ENCODE peak calls at places on chromosome 21, in nine cellular contexts. G, M, E, O, A, Z, Q, W and D are unnamed samples.

GRCh38 chr21:45293214-45293725 is 5.6 kb upstream of the POFUT2 start:
- DNase-seq in G (no peak), M (no peak), E (no peak), O (peak), A (peak), Z (peak), Q (no peak), W (no peak), D (peak)

GRCh38 chr21:43343095-43343991 is 83.6 kb downstream of the SIK1 start:
- DNase-seq in G (no peak), M (no peak), E (no peak), O (no peak), A (no peak), Z (peak), Q (no peak), W (no peak), D (no peak)

GRCh38 chr21:31110430-31110829 is 72.2 kb upstream of the KRTAP19-8 start:
- DNase-seq in G (no peak), M (no peak), E (no peak), O (no peak), A (peak), Z (no peak), Q (no peak), W (no peak), D (no peak)

GRCh38 chr21:29299906-29300546 is 1.3 kb downstream of the BACH1 start:
- DNase-seq in G (peak), M (peak), E (peak), O (peak), A (peak), Z (peak), Q (peak), W (peak), D (peak)

GRCh38 chr21:23607782-23608181 is 1999.5 kb downstream of the MRPL39 start:
- DNase-seq in G (no peak), M (no peak), E (no peak), O (no peak), A (no peak), Z (no peak), Q (no peak), W (no peak), D (no peak)

GRCh38 chr21:45029298-45029967 is 44.9 kb upstream of the ADARB1 start:
- DNase-seq in G (no peak), M (no peak), E (peak), O (peak), A (peak), Z (no peak), Q (no peak), W (peak), D (peak)

GRCh38 chr21:17250651-17251294 is 262.1 kb upstream of the CXADR start:
- DNase-seq in G (no peak), M (no peak), E (no peak), O (no peak), A (peak), Z (no peak), Q (no peak), W (no peak), D (no peak)

GRCh38 chr21:38824124-38824822 is 18.5 kb downstream of the ETS2 start:
- DNase-seq in G (peak), M (no peak), E (no peak), O (no peak), A (peak), Z (peak), Q (no peak), W (no peak), D (peak)

GRCh38 chr21:17537299-17537698 is 24.5 kb downstream of the CXADR start:
- DNase-seq in G (no peak), M (no peak), E (no peak), O (no peak), A (peak), Z (no peak), Q (peak), W (no peak), D (peak)

GRCh38 chr21:43811262-43812105 is 22.1 kb downstream of the RRP1 start:
- DNase-seq in G (no peak), M (no peak), E (no peak), O (peak), A (no peak), Z (no peak), Q (no peak), W (no peak), D (no peak)

GRCh38 chr21:38660333-38661295 is 145.1 kb upstream of the ETS2 start:
- DNase-seq in G (no peak), M (no peak), E (peak), O (peak), A (no peak), Z (peak), Q (peak), W (peak), D (no peak)

GRCh38 chr21:27787046-27787445 is 820.2 kb upstream of the ADAMTS5 start:
- DNase-seq in G (no peak), M (no peak), E (no peak), O (no peak), A (peak), Z (no peak), Q (no peak), W (no peak), D (peak)

GRCh38 chr21:46081022-46081861 is 16.7 kb upstream of the COL6A2 start:
- DNase-seq in G (no peak), M (no peak), E (no peak), O (peak), A (no peak), Z (no peak), Q (no peak), W (no peak), D (no peak)

GRCh38 chr21:28959367-28960099 is 33.1 kb downstream of the LTN1 start:
- DNase-seq in G (peak), M (no peak), E (no peak), O (no peak), A (peak), Z (no peak), Q (peak), W (no peak), D (peak)

GRCh38 chr21:44304846-44305245 is 5.0 kb downstream of the PFKL start:
- DNase-seq in G (no peak), M (peak), E (no peak), O (peak), A (peak), Z (peak), Q (peak), W (no peak), D (peak)

GRCh38 chr21:20701235-20701634 is 297.0 kb upstream of the NCAM2 start:
- DNase-seq in G (no peak), M (peak), E (no peak), O (no peak), A (no peak), Z (no peak), Q (no peak), W (no peak), D (no peak)

GRCh38 chr21:31397939-31398338 is 53.9 kb upstream of the TIAM1 start:
- DNase-seq in G (no peak), M (peak), E (no peak), O (peak), A (no peak), Z (no peak), Q (no peak), W (no peak), D (no peak)

GRCh38 chr21:44700101-44701022 is 3.4 kb downstream of the KRTAP10-12 start:
- DNase-seq in G (no peak), M (no peak), E (no peak), O (peak), A (no peak), Z (no peak), Q (no peak), W (no peak), D (no peak)

GRCh38 chr21:16821588-16821987 is 691.3 kb upstream of the CXADR start:
- DNase-seq in G (no peak), M (no peak), E (no peak), O (no peak), A (peak), Z (no peak), Q (no peak), W (no peak), D (no peak)

GRCh38 chr21:46118305-46118870 is 20.5 kb downstream of the COL6A2 start:
- DNase-seq in G (no peak), M (no peak), E (no peak), O (no peak), A (no peak), Z (no peak), Q (no peak), W (peak), D (no peak)

GRCh38 chr21:16071082-16071481 is 341.3 kb downstream of the USP25 start:
- DNase-seq in G (no peak), M (no peak), E (no peak), O (no peak), A (peak), Z (no peak), Q (peak), W (no peak), D (no peak)

GRCh38 chr21:44461438-44462089 is 6.3 kb downstream of the LRRC3 start:
- DNase-seq in G (no peak), M (no peak), E (no peak), O (no peak), A (no peak), Z (no peak), Q (no peak), W (no peak), D (no peak)

GRCh38 chr21:38175321-38175720 is 81.5 kb upstream of the KCNJ15 start:
- DNase-seq in G (no peak), M (no peak), E (no peak), O (no peak), A (no peak), Z (no peak), Q (no peak), W (no peak), D (peak)

GRCh38 chr21:44300262-44300959 is 558 bp downstream of the PFKL start:
- DNase-seq in G (no peak), M (peak), E (peak), O (peak), A (peak), Z (peak), Q (peak), W (peak), D (peak)

GRCh38 chr21:44423312-44423821 is 31.9 kb upstream of the LRRC3 start:
- DNase-seq in G (no peak), M (no peak), E (peak), O (peak), A (no peak), Z (no peak), Q (no peak), W (peak), D (no peak)

GRCh38 chr21:44710756-44711326 is 531 bp downstream of the TSPEAR start:
- DNase-seq in G (no peak), M (no peak), E (no peak), O (peak), A (no peak), Z (no peak), Q (no peak), W (no peak), D (no peak)

GRCh38 chr21:20591294-20591693 is 406.9 kb upstream of the NCAM2 start:
- DNase-seq in G (no peak), M (no peak), E (no peak), O (no peak), A (peak), Z (no peak), Q (no peak), W (no peak), D (no peak)

GRCh38 chr21:44628707-44629391 is 2.0 kb downstream of the KRTAP10-9 start:
- DNase-seq in G (no peak), M (no peak), E (no peak), O (peak), A (no peak), Z (no peak), Q (no peak), W (no peak), D (no peak)

GRCh38 chr21:31908106-31909031 is 35.5 kb downstream of the HUNK start:
- DNase-seq in G (no peak), M (no peak), E (no peak), O (peak), A (no peak), Z (peak), Q (no peak), W (no peak), D (no peak)

GRCh38 chr21:45016031-45016430 is 58.3 kb upstream of the ADARB1 start:
- DNase-seq in G (no peak), M (no peak), E (no peak), O (no peak), A (no peak), Z (no peak), Q (no peak), W (peak), D (no peak)

GRCh38 chr21:31580866-31581276 is 78.6 kb upstream of the SOD1 start:
- DNase-seq in G (peak), M (peak), E (peak), O (peak), A (peak), Z (peak), Q (peak), W (peak), D (peak)

GRCh38 chr21:31732891-31733520 is 1.1 kb upstream of the SCAF4 start:
- DNase-seq in G (no peak), M (no peak), E (no peak), O (peak), A (peak), Z (peak), Q (no peak), W (no peak), D (no peak)

GRCh38 chr21:38474124-38474523 is 24.2 kb downstream of the ERG start:
- DNase-seq in G (no peak), M (no peak), E (no peak), O (peak), A (no peak), Z (no peak), Q (no peak), W (no peak), D (no peak)

GRCh38 chr21:29235714-29236197 is 63.0 kb upstream of the BACH1 start:
- DNase-seq in G (no peak), M (peak), E (no peak), O (no peak), A (no peak), Z (no peak), Q (no peak), W (no peak), D (no peak)

GRCh38 chr21:44947111-44947929 is 7.5 kb downstream of the SLX9 start:
- DNase-seq in G (no peak), M (no peak), E (peak), O (peak), A (no peak), Z (no peak), Q (no peak), W (peak), D (no peak)

GRCh38 chr21:26966360-26966977 is 419 bp downstream of the ADAMTS5 start:
- DNase-seq in G (no peak), M (no peak), E (no peak), O (no peak), A (peak), Z (no peak), Q (no peak), W (no peak), D (peak)

GRCh38 chr21:30415993-30416392 is 9.7 kb downstream of the KRTAP13-3 start:
- DNase-seq in G (no peak), M (no peak), E (no peak), O (no peak), A (no peak), Z (no peak), Q (no peak), W (no peak), D (no peak)

GRCh38 chr21:39866093-39866492 is 1.1 kb upstream of the PCP4 start:
- DNase-seq in G (no peak), M (no peak), E (no peak), O (no peak), A (no peak), Z (no peak), Q (no peak), W (no peak), D (no peak)

GRCh38 chr21:39869141-39869818 is 2.0 kb downstream of the PCP4 start:
- DNase-seq in G (no peak), M (peak), E (no peak), O (no peak), A (no peak), Z (no peak), Q (no peak), W (no peak), D (no peak)

GRCh38 chr21:39863111-39863510 is 4.1 kb upstream of the PCP4 start:
- DNase-seq in G (no peak), M (peak), E (no peak), O (no peak), A (no peak), Z (peak), Q (no peak), W (no peak), D (no peak)

DNA sequence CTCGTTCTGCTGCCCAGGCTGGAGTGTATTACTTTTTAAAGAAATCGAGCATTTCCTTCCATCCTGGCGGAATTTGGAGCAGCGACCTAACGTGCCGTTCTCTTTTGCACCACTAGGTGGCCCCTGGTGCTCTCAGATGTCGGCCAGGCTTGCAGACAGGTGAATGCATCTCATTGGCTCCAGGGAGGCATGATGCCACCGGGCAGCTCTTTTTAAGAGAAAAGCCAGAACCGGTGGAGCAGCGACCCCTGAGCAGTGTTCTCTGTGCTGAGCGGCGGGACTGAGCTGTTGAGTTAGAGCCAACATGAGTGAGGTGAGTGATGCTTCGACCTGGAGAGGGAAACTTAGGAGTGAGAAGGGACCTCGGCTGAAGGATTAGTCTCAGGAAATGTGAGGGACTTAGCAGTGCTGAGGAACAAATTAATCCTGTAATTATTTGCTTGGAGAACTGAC is at the start of gene PCP4:
- DNase-seq in G (no peak), M (peak), E (peak), O (peak), A (peak), Z (peak), Q (peak), W (no peak), D (peak)
- H3K4me3 ChIP-seq in G (no peak), M (peak), E (no peak), O (no peak), A (no peak), Z (no peak), Q (no peak), W (no peak), D (no peak)

GRCh38 chr21:41832230-41833137 is 46.7 kb downstream of the PRDM15 start:
- DNase-seq in G (no peak), M (peak), E (no peak), O (no peak), A (no peak), Z (no peak), Q (no peak), W (no peak), D (no peak)
- TF ChIP-seq CTCF in G (no peak), M (peak), E (no peak), O (peak), A (no peak), Z (no peak), Q (no peak), W (no peak), D (no peak)

DNA sequence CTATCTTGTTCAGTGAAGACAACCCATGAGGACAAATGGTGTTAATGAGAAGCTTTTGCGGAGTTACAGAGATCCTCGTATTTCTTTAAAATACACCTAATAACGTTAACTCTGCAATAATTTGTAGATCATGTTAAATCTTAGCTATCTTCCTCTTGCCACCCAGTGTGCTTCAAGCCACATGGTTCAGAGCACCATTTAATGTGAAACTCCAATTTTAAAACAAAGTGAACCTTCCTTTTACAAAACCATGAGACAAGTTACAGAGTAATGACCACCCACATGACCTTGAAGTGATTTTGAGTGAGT is 1.7 kb upstream of the KCNE2 start:
- DNase-seq in G (no peak), M (no peak), E (no peak), O (no peak), A (no peak), Z (no peak), Q (no peak), W (no peak), D (no peak)
- H3K4me3 ChIP-seq in G (no peak), M (peak), E (no peak), O (no peak), A (no peak), Z (no peak), Q (no peak), W (no peak), D (no peak)

GRCh38 chr21:33443174-33443573 is 36.6 kb downstream of the TMEM50B start:
- DNase-seq in G (no peak), M (no peak), E (no peak), O (peak), A (no peak), Z (no peak), Q (no peak), W (no peak), D (no peak)
- TF ChIP-seq CTCF in G (no peak), M (no peak), E (no peak), O (no peak), A (no peak), Z (no peak), Q (no peak), W (no peak), D (no peak)

GRCh38 chr21:42315296-42315891 is at the start of gene TFF3:
- DNase-seq in G (no peak), M (no peak), E (no peak), O (no peak), A (peak), Z (peak), Q (no peak), W (no peak), D (no peak)
- H3K4me3 ChIP-seq in G (no peak), M (no peak), E (no peak), O (no peak), A (no peak), Z (peak), Q (no peak), W (no peak), D (no peak)

DNA sequence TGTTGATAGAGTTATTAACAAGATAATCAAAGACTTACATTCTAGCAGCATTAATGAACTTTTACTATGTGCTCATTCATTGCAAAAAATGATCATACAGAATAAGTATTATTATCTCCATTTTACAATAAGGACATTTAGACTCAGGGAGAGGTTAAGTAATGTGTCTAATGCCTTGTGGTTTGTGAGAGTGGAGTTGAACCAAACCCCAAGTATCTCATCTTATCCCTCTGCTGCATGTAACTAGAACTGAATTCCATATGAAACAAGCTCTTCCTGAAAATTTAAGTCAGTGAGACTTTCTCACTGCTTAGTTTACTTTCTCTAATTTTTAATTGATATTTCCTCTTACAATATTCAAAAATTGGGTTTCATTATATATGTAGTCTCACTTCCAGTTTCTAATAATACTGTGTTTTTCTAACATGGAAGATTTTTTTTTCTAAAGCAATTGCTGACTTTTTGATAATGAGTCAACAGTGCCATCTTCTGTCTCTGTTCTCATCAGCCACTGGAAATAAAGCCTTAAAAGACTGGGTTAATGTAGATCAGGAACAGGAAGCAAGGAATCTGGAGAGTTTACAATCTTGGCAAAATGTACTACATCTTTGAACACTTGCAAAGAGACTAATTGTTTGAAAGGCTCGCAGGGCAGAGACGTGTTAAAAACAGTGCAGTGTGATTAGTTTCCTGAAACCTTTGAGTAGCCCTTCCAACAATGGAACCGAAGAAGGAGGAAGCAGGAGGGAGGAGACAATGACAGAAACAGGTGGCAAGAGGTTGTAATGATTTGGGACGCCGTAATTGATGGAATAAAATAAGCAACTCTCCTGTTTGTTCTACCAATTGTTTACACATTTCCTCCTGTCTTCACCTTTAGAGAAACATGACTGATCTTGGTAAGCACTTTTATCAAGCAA is 567.6 kb downstream of the MRPL39 start:
- DNase-seq in G (no peak), M (peak), E (no peak), O (no peak), A (peak), Z (no peak), Q (peak), W (no peak), D (peak)
- TF ChIP-seq CTCF in G (no peak), M (peak), E (peak), O (peak), A (no peak), Z (no peak), Q (peak), W (peak), D (no peak)

GRCh38 chr21:36994501-36995189 is 11.9 kb upstream of the RIPPLY3 start:
- DNase-seq in G (no peak), M (no peak), E (no peak), O (peak), A (peak), Z (no peak), Q (no peak), W (no peak), D (no peak)
- H3K4me3 ChIP-seq in G (no peak), M (no peak), E (no peak), O (no peak), A (peak), Z (no peak), Q (no peak), W (peak), D (peak)

DNA sequence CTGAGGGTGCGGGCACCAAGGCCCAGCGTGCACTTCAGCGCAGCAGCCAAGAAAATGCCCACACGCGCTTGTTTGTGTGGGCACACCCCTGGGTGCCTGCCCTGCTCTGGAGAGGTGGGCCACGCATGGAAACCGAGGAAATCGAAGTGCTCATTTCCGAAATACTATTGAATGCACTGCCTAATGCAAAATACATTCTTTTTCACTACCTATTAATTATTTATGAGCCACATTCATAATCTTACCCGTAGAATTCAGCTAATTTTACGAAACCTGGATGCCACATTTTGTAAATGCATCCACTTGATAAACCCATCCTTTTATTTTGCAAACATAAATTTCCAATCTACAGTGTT is 4.8 kb downstream of the DSCAM start:
- DNase-seq in G (no peak), M (no peak), E (no peak), O (no peak), A (no peak), Z (no peak), Q (no peak), W (no peak), D (no peak)
- TF ChIP-seq CTCF in G (no peak), M (no peak), E (peak), O (no peak), A (no peak), Z (no peak), Q (no peak), W (no peak), D (no peak)